ENCODE peak calls at places on chromosome 13, in four cellular contexts. T, P, M and F are unnamed samples.

GRCh38 chr13:53264751-53265150 is 236.1 kb downstream of the OLFM4 start:
- DNase-seq in T (no peak), P (no peak), M (no peak), F (no peak)

GRCh38 chr13:97474581-97474980 is 40.6 kb downstream of the RAP2A start:
- DNase-seq in T (no peak), P (no peak), M (no peak), F (no peak)

GRCh38 chr13:41916173-41916954 is 44.5 kb downstream of the VWA8 start:
- DNase-seq in T (no peak), P (no peak), M (peak), F (no peak)

GRCh38 chr13:37690361-37690760 is 91.8 kb upstream of the POSTN start:
- DNase-seq in T (no peak), P (no peak), M (no peak), F (no peak)

GRCh38 chr13:36814465-36814864 is 4.6 kb upstream of the RFXAP start:
- DNase-seq in T (no peak), P (no peak), M (no peak), F (no peak)

GRCh38 chr13:50326746-50327145 is 311.5 kb downstream of the KCNRG start:
- DNase-seq in T (no peak), P (no peak), M (no peak), F (no peak)

GRCh38 chr13:46170687-46171086 is 11.3 kb downstream of the LCP1 start:
- DNase-seq in T (no peak), P (no peak), M (no peak), F (peak)

GRCh38 chr13:102333320-102334181 is 68.3 kb downstream of the FGF14 start:
- DNase-seq in T (no peak), P (no peak), M (no peak), F (no peak)

GRCh38 chr13:45055902-45056648 is 64.2 kb upstream of the GTF2F2 start:
- DNase-seq in T (no peak), P (peak), M (no peak), F (no peak)

GRCh38 chr13:43895940-43896339 is 16.2 kb downstream of the LACC1 start:
- DNase-seq in T (no peak), P (no peak), M (no peak), F (no peak)

DNA sequence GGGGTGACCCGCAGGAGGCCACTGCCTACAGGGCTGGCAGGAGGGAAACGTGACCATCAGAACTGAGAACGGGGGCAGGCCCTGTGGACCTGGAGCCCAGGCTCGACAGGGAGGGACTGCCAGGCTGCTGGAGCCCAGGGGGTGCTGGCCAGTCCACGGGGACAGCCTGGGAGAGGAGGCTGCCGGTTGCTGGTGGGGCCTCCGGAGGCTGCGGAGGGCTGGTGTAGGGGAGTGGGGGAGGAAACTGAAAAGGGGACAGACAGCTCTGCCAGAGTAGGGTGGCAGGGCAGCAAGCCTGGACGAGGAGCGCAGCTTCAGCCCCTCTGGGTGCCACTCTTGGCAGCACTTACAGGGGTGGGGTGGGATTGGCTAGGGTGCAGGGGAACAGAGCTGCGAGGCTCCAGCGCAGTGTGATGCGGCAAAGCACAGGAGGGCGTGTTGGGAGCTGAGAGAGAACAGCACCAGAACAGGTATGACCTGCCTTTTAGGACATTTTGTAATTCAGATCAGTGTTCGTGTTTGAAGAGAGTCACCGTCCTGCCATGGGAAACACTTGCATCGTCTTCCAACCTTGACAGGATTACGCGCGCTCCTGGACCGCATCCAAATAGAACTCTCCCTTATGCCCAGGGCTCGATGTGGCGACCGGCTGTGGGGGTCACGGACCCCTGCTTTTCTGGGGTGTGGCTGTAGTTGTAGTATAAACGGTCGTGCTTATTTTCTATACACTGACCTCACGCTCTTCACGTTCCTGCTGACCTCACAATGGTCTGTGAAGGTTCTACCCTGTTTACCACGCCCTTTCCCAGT is 19.9 kb upstream of the ARHGEF7 start:
- DNase-seq in T (no peak), P (no peak), M (no peak), F (no peak)
- TF ChIP-seq CREM in T (no peak), P (no peak), M (no peak), F (no peak)

DNA sequence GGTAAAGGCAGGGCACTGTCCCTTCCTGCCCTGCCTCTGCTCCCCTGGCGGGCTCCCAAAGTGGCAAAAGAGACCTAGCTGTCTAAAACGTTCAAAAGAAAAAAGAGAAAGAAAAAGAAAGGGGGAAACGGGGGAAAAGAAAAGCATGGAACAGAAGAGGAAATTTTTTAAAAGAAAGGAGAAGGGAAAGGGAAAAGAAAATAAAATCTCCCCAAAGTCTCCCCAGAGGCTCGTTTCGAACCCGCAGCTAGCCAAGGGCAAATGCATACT is 37.0 kb upstream of the FLT1 start:
- DNase-seq in T (no peak), P (no peak), M (no peak), F (no peak)
- TF ChIP-seq CREM in T (no peak), P (no peak), M (no peak), F (no peak)

GRCh38 chr13:84433024-84433423 is 550.8 kb upstream of the SLITRK1 start:
- DNase-seq in T (no peak), P (no peak), M (no peak), F (no peak)

GRCh38 chr13:84430015-84430414 is 547.7 kb upstream of the SLITRK1 start:
- DNase-seq in T (no peak), P (no peak), M (no peak), F (no peak)

GRCh38 chr13:84430441-84430840 is 548.2 kb upstream of the SLITRK1 start:
- DNase-seq in T (no peak), P (no peak), M (no peak), F (no peak)

DNA sequence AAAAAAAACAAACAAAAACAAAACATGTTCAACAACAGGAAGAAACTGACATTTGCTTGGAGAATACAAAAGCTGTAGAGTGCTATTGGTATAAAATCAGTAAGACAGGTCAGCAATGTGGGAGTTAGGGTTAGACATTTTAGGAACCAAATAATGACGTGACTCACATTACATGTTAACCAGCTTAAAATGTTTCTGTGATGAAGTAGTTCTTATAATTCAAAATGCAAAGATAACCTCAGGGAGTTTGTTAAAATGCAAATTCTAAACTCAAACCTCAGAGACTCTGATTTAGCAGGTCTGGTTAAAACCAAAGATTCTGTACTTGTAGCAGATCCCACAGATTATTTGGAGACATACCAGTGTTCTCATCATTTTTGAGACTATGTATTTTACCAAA is 549.4 kb upstream of the SLITRK1 start:
- DNase-seq in T (no peak), P (no peak), M (no peak), F (no peak)
- TF ChIP-seq CREM in T (no peak), P (no peak), M (no peak), F (no peak)

DNA sequence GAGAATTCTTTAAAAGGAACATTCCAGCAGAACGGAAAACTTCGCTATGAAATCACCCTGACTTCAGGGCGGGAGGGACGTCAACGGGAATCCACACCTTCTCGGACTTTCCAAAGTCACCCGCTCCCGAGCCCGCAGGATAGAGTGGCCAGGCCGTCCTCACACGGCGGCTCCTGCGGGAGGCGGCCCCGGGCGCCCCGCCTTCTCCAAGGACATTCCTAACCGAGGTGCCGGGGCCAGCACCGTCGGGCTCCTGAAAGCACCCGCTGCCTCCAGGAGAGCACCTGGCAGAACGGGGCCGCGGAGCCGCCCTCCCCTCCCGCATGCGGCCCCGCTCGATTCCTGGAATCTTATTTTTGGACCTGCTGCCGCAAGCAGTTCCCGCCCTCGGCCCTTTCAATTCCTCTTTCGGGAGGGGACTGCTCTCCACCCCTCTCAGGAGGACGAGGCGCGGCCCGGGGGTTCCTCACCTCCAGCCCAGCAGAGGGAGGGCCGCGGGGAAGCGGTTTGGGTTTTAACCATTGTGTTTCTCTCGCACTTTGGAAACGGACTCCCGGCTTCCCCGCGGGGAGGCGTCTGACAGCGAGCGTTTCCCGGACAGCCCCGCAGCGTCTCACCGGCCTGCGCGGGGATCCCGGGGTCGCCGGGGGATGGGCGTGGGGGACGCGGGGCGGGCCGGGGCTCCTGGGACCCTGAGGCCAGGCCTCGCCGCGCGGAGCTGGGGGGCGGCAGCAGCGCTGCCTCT is 938 bp downstream of the GAS6 start:
- DNase-seq in T (peak), P (peak), M (no peak), F (no peak)
- TF ChIP-seq CREM in T (no peak), P (no peak), M (no peak), F (no peak)

GRCh38 chr13:113876341-113877148 is 12.7 kb upstream of the GAS6 start:
- DNase-seq in T (no peak), P (no peak), M (no peak), F (no peak)
- TF ChIP-seq CREM in T (no peak), P (no peak), M (no peak), F (no peak)

DNA sequence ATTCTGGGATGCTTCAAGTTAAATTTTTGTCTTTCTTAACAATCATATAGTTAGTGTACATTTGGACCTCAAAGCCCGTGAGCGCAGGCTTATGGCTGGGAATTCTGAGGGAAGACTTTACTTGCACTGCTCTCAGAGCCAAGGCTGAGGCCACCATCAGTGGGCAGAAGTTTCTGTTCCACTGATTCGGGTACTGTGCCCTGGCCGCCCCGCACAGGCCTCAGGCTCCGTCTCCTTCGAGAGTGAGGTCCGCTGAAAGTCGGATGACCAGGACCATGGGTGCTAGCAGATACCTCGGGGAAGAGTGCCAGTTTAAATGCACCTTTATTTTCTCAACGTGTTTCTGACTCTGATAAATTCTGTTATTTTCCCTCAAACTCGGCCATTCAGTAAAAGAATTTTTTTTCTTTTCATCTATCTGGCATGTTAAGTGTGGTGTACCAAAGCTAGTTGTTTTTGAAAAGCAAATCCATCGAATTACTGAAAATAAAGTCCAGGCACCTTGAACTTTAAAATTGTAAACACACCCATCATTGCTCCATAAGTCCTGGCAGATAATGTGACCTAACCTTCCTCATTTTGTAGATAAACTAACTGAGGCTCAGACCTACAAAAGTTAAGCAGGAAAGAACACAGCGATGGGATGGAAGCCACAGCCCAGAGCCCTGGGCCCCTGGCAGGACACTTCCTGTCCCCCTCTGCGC is 126.7 kb downstream of the SOX1 start:
- DNase-seq in T (no peak), P (no peak), M (no peak), F (no peak)
- TF ChIP-seq CREM in T (no peak), P (no peak), M (no peak), F (no peak)